ENCODE peak calls at places on chromosome 12, in ten cellular contexts. One of them, this sample, is unnamed.
A peak's percentile ranks its signal among the peaks of the same experiment; 100 is the strongest.

GRCh38 chr12:58249610-58250009 is 308.2 kb downstream of the ATP23 start:
- DNase-seq in heart left ventricle: peak; percentile 34
- DNase-seq in Calu3: no peak
- DNase-seq in K562: no peak
- DNase-seq in sigmoid colon: no peak
- DNase-seq in kidney: no peak
- DNase-seq in spleen: no peak
- DNase-seq in GM06990: no peak
- DNase-seq in cardiac fibroblast: peak; percentile 28
- DNase-seq in foreskin keratinocyte: no peak
- DNase-seq in this sample: no peak

GRCh38 chr12:132703611-132704010 is 7.0 kb upstream of the PGAM5 start:
- DNase-seq in heart left ventricle: no peak
- DNase-seq in Calu3: no peak
- DNase-seq in K562: no peak
- DNase-seq in sigmoid colon: no peak
- DNase-seq in kidney: no peak
- DNase-seq in spleen: no peak
- DNase-seq in GM06990: no peak
- DNase-seq in cardiac fibroblast: no peak
- DNase-seq in foreskin keratinocyte: no peak
- DNase-seq in this sample: no peak

GRCh38 chr12:68034567-68034966 is 45.3 kb downstream of the IFNG-AS1 start:
- DNase-seq in heart left ventricle: no peak
- DNase-seq in Calu3: peak; percentile 35
- DNase-seq in K562: no peak
- DNase-seq in sigmoid colon: no peak
- DNase-seq in kidney: no peak
- DNase-seq in spleen: no peak
- DNase-seq in GM06990: no peak
- DNase-seq in cardiac fibroblast: no peak
- DNase-seq in foreskin keratinocyte: no peak
- DNase-seq in this sample: no peak

GRCh38 chr12:123475256-123475703 is 17.3 kb downstream of the SNRNP35 start:
- DNase-seq in heart left ventricle: no peak
- DNase-seq in Calu3: no peak
- DNase-seq in K562: no peak
- DNase-seq in sigmoid colon: no peak
- DNase-seq in kidney: no peak
- DNase-seq in spleen: no peak
- DNase-seq in GM06990: no peak
- DNase-seq in cardiac fibroblast: no peak
- DNase-seq in foreskin keratinocyte: no peak
- DNase-seq in this sample: no peak

GRCh38 chr12:58774008-58774407 is 146.3 kb downstream of the LRIG3 start:
- DNase-seq in heart left ventricle: no peak
- DNase-seq in Calu3: no peak
- DNase-seq in K562: no peak
- DNase-seq in sigmoid colon: no peak
- DNase-seq in kidney: no peak
- DNase-seq in spleen: no peak
- DNase-seq in GM06990: no peak
- DNase-seq in cardiac fibroblast: no peak
- DNase-seq in foreskin keratinocyte: no peak
- DNase-seq in this sample: no peak

GRCh38 chr12:50572275-50572674 is 67.5 kb downstream of the DIP2B start:
- DNase-seq in heart left ventricle: no peak
- DNase-seq in Calu3: no peak
- DNase-seq in K562: no peak
- DNase-seq in sigmoid colon: no peak
- DNase-seq in kidney: no peak
- DNase-seq in spleen: no peak
- DNase-seq in GM06990: no peak
- DNase-seq in cardiac fibroblast: peak; percentile 91
- DNase-seq in foreskin keratinocyte: peak; percentile 54
- DNase-seq in this sample: no peak

GRCh38 chr12:106903241-106903950 is 52.3 kb upstream of the TMEM263 start:
- DNase-seq in heart left ventricle: peak; percentile 67
- DNase-seq in Calu3: peak; percentile 94
- DNase-seq in K562: peak; percentile 93
- DNase-seq in sigmoid colon: peak; percentile 75
- DNase-seq in kidney: peak; percentile 91
- DNase-seq in spleen: peak; percentile 84
- DNase-seq in GM06990: peak; percentile 58
- DNase-seq in cardiac fibroblast: peak; percentile 53
- DNase-seq in foreskin keratinocyte: peak; percentile 42
- DNase-seq in this sample: peak; percentile 82

GRCh38 chr12:92629349-92630065 is 73.3 kb upstream of the PLEKHG7 start:
- DNase-seq in heart left ventricle: no peak
- DNase-seq in Calu3: no peak
- DNase-seq in K562: no peak
- DNase-seq in sigmoid colon: peak; percentile 71
- DNase-seq in kidney: peak; percentile 64
- DNase-seq in spleen: no peak
- DNase-seq in GM06990: no peak
- DNase-seq in cardiac fibroblast: no peak
- DNase-seq in foreskin keratinocyte: no peak
- DNase-seq in this sample: no peak

GRCh38 chr12:24280085-24280842 is 330.8 kb upstream of the SOX5 start:
- DNase-seq in heart left ventricle: no peak
- DNase-seq in Calu3: no peak
- DNase-seq in K562: no peak
- DNase-seq in sigmoid colon: no peak
- DNase-seq in kidney: no peak
- DNase-seq in spleen: no peak
- DNase-seq in GM06990: no peak
- DNase-seq in cardiac fibroblast: no peak
- DNase-seq in foreskin keratinocyte: no peak
- DNase-seq in this sample: no peak

GRCh38 chr12:60194682-60195081 is 598.9 kb downstream of the SLC16A7 start:
- DNase-seq in heart left ventricle: no peak
- DNase-seq in Calu3: no peak
- DNase-seq in K562: no peak
- DNase-seq in sigmoid colon: no peak
- DNase-seq in kidney: no peak
- DNase-seq in spleen: no peak
- DNase-seq in GM06990: no peak
- DNase-seq in cardiac fibroblast: peak; percentile 15
- DNase-seq in foreskin keratinocyte: peak; percentile 71
- DNase-seq in this sample: no peak

GRCh38 chr12:46209914-46210834 is 58.7 kb downstream of the SLC38A1 start:
- DNase-seq in heart left ventricle: peak; percentile 40
- DNase-seq in Calu3: peak; percentile 59
- DNase-seq in K562: no peak
- DNase-seq in sigmoid colon: peak; percentile 72
- DNase-seq in kidney: peak; percentile 75
- DNase-seq in spleen: peak; percentile 89
- DNase-seq in GM06990: peak; percentile 82
- DNase-seq in cardiac fibroblast: peak; percentile 72
- DNase-seq in foreskin keratinocyte: peak; percentile 92
- DNase-seq in this sample: no peak

GRCh38 chr12:2737656-2738241 is 57.0 kb upstream of the FKBP4 start:
- DNase-seq in heart left ventricle: no peak
- DNase-seq in Calu3: no peak
- DNase-seq in K562: no peak
- DNase-seq in sigmoid colon: no peak
- DNase-seq in kidney: no peak
- DNase-seq in spleen: peak; percentile 52
- DNase-seq in GM06990: no peak
- DNase-seq in cardiac fibroblast: no peak
- DNase-seq in foreskin keratinocyte: no peak
- DNase-seq in this sample: no peak

GRCh38 chr12:2745655-2746054 is 49.1 kb upstream of the FKBP4 start:
- DNase-seq in heart left ventricle: no peak
- DNase-seq in Calu3: no peak
- DNase-seq in K562: no peak
- DNase-seq in sigmoid colon: no peak
- DNase-seq in kidney: no peak
- DNase-seq in spleen: no peak
- DNase-seq in GM06990: no peak
- DNase-seq in cardiac fibroblast: no peak
- DNase-seq in foreskin keratinocyte: no peak
- DNase-seq in this sample: no peak

GRCh38 chr12:2743478-2743877 is 51.3 kb upstream of the FKBP4 start:
- DNase-seq in heart left ventricle: no peak
- DNase-seq in Calu3: no peak
- DNase-seq in K562: no peak
- DNase-seq in sigmoid colon: no peak
- DNase-seq in kidney: no peak
- DNase-seq in spleen: no peak
- DNase-seq in GM06990: no peak
- DNase-seq in cardiac fibroblast: no peak
- DNase-seq in foreskin keratinocyte: no peak
- DNase-seq in this sample: no peak

GRCh38 chr12:2739069-2739468 is 55.7 kb upstream of the FKBP4 start:
- DNase-seq in heart left ventricle: no peak
- DNase-seq in Calu3: no peak
- DNase-seq in K562: no peak
- DNase-seq in sigmoid colon: no peak
- DNase-seq in kidney: no peak
- DNase-seq in spleen: no peak
- DNase-seq in GM06990: no peak
- DNase-seq in cardiac fibroblast: no peak
- DNase-seq in foreskin keratinocyte: no peak
- DNase-seq in this sample: no peak

GRCh38 chr12:2739832-2740641 is 54.7 kb upstream of the FKBP4 start:
- DNase-seq in heart left ventricle: no peak
- DNase-seq in Calu3: peak; percentile 43
- DNase-seq in K562: no peak
- DNase-seq in sigmoid colon: no peak
- DNase-seq in kidney: no peak
- DNase-seq in spleen: no peak
- DNase-seq in GM06990: no peak
- DNase-seq in cardiac fibroblast: peak; percentile 62
- DNase-seq in foreskin keratinocyte: peak; percentile 6
- DNase-seq in this sample: no peak
- TF ChIP-seq CTCF in heart left ventricle: peak; percentile 62
- TF ChIP-seq CTCF in Calu3: peak; percentile 56
- TF ChIP-seq CTCF in K562: peak; percentile 31
- TF ChIP-seq CTCF in sigmoid colon: no peak
- TF ChIP-seq CTCF in kidney: peak; percentile 42
- TF ChIP-seq CTCF in spleen: no peak
- TF ChIP-seq CTCF in GM06990: peak; percentile 43
- TF ChIP-seq CTCF in cardiac fibroblast: peak; percentile 61
- TF ChIP-seq CTCF in foreskin keratinocyte: peak; percentile 65
- TF ChIP-seq CTCF in this sample: no peak

DNA sequence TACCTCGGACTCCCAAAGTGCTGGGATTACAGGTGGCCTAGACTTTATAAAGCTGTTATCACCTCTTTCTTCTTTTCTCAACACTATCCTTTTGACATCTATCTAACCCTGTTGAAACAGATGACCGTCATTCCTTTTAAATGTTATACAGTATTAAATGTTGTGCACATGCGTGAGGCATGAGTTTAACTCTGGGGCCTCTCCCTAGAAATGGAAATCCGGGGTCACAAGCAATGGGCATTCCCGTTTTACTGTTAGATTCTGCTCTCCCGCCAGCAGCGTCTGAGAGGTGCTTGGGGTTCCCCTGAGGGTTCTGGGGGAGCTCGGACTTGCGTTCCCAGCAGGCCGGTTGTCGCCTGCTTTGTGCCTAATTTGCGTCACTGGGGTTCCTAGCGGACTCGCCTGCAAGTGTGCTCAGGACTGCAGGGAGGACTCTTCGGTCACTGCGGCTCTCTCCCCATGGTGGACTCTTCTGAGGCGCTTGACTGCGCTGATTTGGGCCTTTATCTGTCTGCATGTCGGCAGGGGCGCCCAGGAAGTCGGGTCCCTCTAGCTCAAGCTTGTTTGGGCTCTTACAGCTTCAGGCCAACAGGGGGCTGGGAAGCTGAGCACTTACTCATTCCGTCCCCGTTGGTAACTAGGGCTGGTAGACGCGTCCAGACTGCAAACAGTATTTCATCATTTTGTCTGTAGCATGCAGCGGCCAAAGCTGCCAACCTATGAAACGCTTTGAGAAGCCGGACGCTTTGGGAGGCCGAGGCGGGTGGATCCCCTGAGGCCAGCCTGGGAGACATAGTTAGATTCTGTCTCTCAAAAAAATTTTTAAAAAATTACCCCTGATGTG is 1.2 kb upstream of the RAN start:
- DNase-seq in heart left ventricle: peak; percentile 42
- DNase-seq in Calu3: peak; percentile 84
- DNase-seq in K562: peak; percentile 64
- DNase-seq in sigmoid colon: peak; percentile 83
- DNase-seq in kidney: peak; percentile 86
- DNase-seq in spleen: peak; percentile 88
- DNase-seq in GM06990: peak; percentile 81
- DNase-seq in cardiac fibroblast: peak; percentile 98
- DNase-seq in foreskin keratinocyte: peak; percentile 87
- DNase-seq in this sample: peak; percentile 85
- TF ChIP-seq CTCF in heart left ventricle: peak; percentile 40
- TF ChIP-seq CTCF in Calu3: peak; percentile 72
- TF ChIP-seq CTCF in K562: peak; percentile 85
- TF ChIP-seq CTCF in sigmoid colon: no peak
- TF ChIP-seq CTCF in kidney: no peak
- TF ChIP-seq CTCF in spleen: no peak
- TF ChIP-seq CTCF in GM06990: peak; percentile 72
- TF ChIP-seq CTCF in cardiac fibroblast: peak; percentile 71
- TF ChIP-seq CTCF in foreskin keratinocyte: peak; percentile 70
- TF ChIP-seq CTCF in this sample: peak; percentile 58

GRCh38 chr12:44526655-44527199 is 349.4 kb downstream of the NELL2 start:
- DNase-seq in heart left ventricle: no peak
- DNase-seq in Calu3: no peak
- DNase-seq in K562: no peak
- DNase-seq in sigmoid colon: no peak
- DNase-seq in kidney: no peak
- DNase-seq in spleen: no peak
- DNase-seq in GM06990: no peak
- DNase-seq in cardiac fibroblast: no peak
- DNase-seq in foreskin keratinocyte: no peak
- DNase-seq in this sample: no peak
- TF ChIP-seq CTCF in heart left ventricle: no peak
- TF ChIP-seq CTCF in Calu3: no peak
- TF ChIP-seq CTCF in K562: no peak
- TF ChIP-seq CTCF in sigmoid colon: no peak
- TF ChIP-seq CTCF in kidney: no peak
- TF ChIP-seq CTCF in spleen: no peak
- TF ChIP-seq CTCF in GM06990: peak; percentile 9
- TF ChIP-seq CTCF in cardiac fibroblast: no peak
- TF ChIP-seq CTCF in foreskin keratinocyte: no peak
- TF ChIP-seq CTCF in this sample: no peak

GRCh38 chr12:96070670-96071279 is 35.4 kb upstream of the LTA4H start:
- DNase-seq in heart left ventricle: no peak
- DNase-seq in Calu3: no peak
- DNase-seq in K562: no peak
- DNase-seq in sigmoid colon: no peak
- DNase-seq in kidney: no peak
- DNase-seq in spleen: no peak
- DNase-seq in GM06990: peak; percentile 17
- DNase-seq in cardiac fibroblast: no peak
- DNase-seq in foreskin keratinocyte: peak; percentile 59
- DNase-seq in this sample: peak; percentile 48
- TF ChIP-seq CTCF in heart left ventricle: peak; percentile 20
- TF ChIP-seq CTCF in Calu3: no peak
- TF ChIP-seq CTCF in K562: peak; percentile 36
- TF ChIP-seq CTCF in sigmoid colon: no peak
- TF ChIP-seq CTCF in kidney: no peak
- TF ChIP-seq CTCF in spleen: peak; percentile 8
- TF ChIP-seq CTCF in GM06990: peak; percentile 28
- TF ChIP-seq CTCF in cardiac fibroblast: peak; percentile 19
- TF ChIP-seq CTCF in foreskin keratinocyte: peak; percentile 41
- TF ChIP-seq CTCF in this sample: peak; percentile 17

GRCh38 chr12:112788205-112788604 is 3.3 kb upstream of the RPH3A start:
- DNase-seq in heart left ventricle: no peak
- DNase-seq in Calu3: no peak
- DNase-seq in K562: peak; percentile 20
- DNase-seq in sigmoid colon: no peak
- DNase-seq in kidney: no peak
- DNase-seq in spleen: no peak
- DNase-seq in GM06990: no peak
- DNase-seq in cardiac fibroblast: no peak
- DNase-seq in foreskin keratinocyte: no peak
- DNase-seq in this sample: no peak
- TF ChIP-seq CTCF in heart left ventricle: no peak
- TF ChIP-seq CTCF in Calu3: no peak
- TF ChIP-seq CTCF in K562: peak; percentile 32
- TF ChIP-seq CTCF in sigmoid colon: no peak
- TF ChIP-seq CTCF in kidney: no peak
- TF ChIP-seq CTCF in spleen: no peak
- TF ChIP-seq CTCF in GM06990: peak; percentile 23
- TF ChIP-seq CTCF in cardiac fibroblast: no peak
- TF ChIP-seq CTCF in foreskin keratinocyte: no peak
- TF ChIP-seq CTCF in this sample: no peak

This sample was measured in GM13976.